ENCODE peak calls at places on chromosomes 7 and 10, in seven cellular contexts. One of them, this sample, is unnamed.

GRCh38 chr10:132274986-132275385 is 32.8 kb downstream of the STK32C start:
- DNase-seq in NCI-H1105 treated with DMSO at 0.1 percent for 48 hours: no peak
- DNase-seq in cardiac muscle cell: no peak
- DNase-seq in EL: no peak
- DNase-seq in ovary: no peak
- DNase-seq in activated CD4-positive, CD25-positive, alpha-beta regulatory T cell: no peak
- DNase-seq in GM23338: no peak
- DNase-seq in this sample: no peak

GRCh38 chr10:15427836-15428414 is 56.8 kb upstream of the FAM171A1 start:
- DNase-seq in NCI-H1105 treated with DMSO at 0.1 percent for 48 hours: peak; percentile 36
- DNase-seq in activated CD4-positive, CD25-positive, alpha-beta regulatory T cell: no peak
- DNase-seq in cardiac muscle cell: peak; percentile 78
- DNase-seq in EL: peak; percentile 55
- DNase-seq in ovary: no peak
- DNase-seq in GM23338: peak; percentile 75
- DNase-seq in this sample: peak; percentile 31

GRCh38 chr7:122847871-122848473 is 38.3 kb downstream of the CADPS2 start:
- DNase-seq in activated CD4-positive, CD25-positive, alpha-beta regulatory T cell: no peak
- DNase-seq in EL: no peak
- DNase-seq in cardiac muscle cell: no peak
- DNase-seq in NCI-H1105 treated with DMSO at 0.1 percent for 48 hours: no peak
- DNase-seq in GM23338: peak; percentile 47
- DNase-seq in ovary: no peak
- DNase-seq in this sample: no peak

GRCh38 chr10:111944331-111944730 is 239.2 kb downstream of the GPAM start:
- DNase-seq in GM23338: peak; percentile 25
- DNase-seq in activated CD4-positive, CD25-positive, alpha-beta regulatory T cell: no peak
- DNase-seq in ovary: no peak
- DNase-seq in EL: no peak
- DNase-seq in cardiac muscle cell: no peak
- DNase-seq in NCI-H1105 treated with DMSO at 0.1 percent for 48 hours: no peak
- DNase-seq in this sample: no peak

GRCh38 chr10:79404231-79404609 is 41.2 kb downstream of the ZCCHC24 start:
- DNase-seq in NCI-H1105 treated with DMSO at 0.1 percent for 48 hours: no peak
- DNase-seq in ovary: peak; percentile 87
- DNase-seq in GM23338: peak; percentile 41
- DNase-seq in cardiac muscle cell: peak; percentile 98
- DNase-seq in EL: peak; percentile 61
- DNase-seq in activated CD4-positive, CD25-positive, alpha-beta regulatory T cell: no peak
- DNase-seq in this sample: no peak

GRCh38 chr7:38881947-38882684 is 26.9 kb downstream of the VPS41 start:
- DNase-seq in ovary: no peak
- DNase-seq in GM23338: no peak
- DNase-seq in EL: no peak
- DNase-seq in activated CD4-positive, CD25-positive, alpha-beta regulatory T cell: no peak
- DNase-seq in NCI-H1105 treated with DMSO at 0.1 percent for 48 hours: no peak
- DNase-seq in cardiac muscle cell: no peak
- DNase-seq in this sample: no peak

GRCh38 chr7:116782177-116782711 is 80.1 kb upstream of the CAPZA2 start:
- DNase-seq in cardiac muscle cell: peak; percentile 43
- DNase-seq in EL: peak; percentile 55
- DNase-seq in GM23338: peak; percentile 44
- DNase-seq in ovary: no peak
- DNase-seq in NCI-H1105 treated with DMSO at 0.1 percent for 48 hours: no peak
- DNase-seq in activated CD4-positive, CD25-positive, alpha-beta regulatory T cell: no peak
- DNase-seq in this sample: no peak

GRCh38 chr7:47580175-47580701 is 1.7 kb downstream of the TNS3 start:
- DNase-seq in activated CD4-positive, CD25-positive, alpha-beta regulatory T cell: no peak
- DNase-seq in GM23338: peak; percentile 33
- DNase-seq in NCI-H1105 treated with DMSO at 0.1 percent for 48 hours: no peak
- DNase-seq in cardiac muscle cell: peak; percentile 41
- DNase-seq in EL: peak; percentile 66
- DNase-seq in ovary: peak; percentile 53
- DNase-seq in this sample: no peak

GRCh38 chr10:106577266-106577665 is 587.2 kb downstream of the SORCS1 start:
- DNase-seq in NCI-H1105 treated with DMSO at 0.1 percent for 48 hours: no peak
- DNase-seq in GM23338: peak; percentile 62
- DNase-seq in activated CD4-positive, CD25-positive, alpha-beta regulatory T cell: no peak
- DNase-seq in EL: peak; percentile 67
- DNase-seq in cardiac muscle cell: peak; percentile 54
- DNase-seq in ovary: no peak
- DNase-seq in this sample: no peak

GRCh38 chr7:20624666-20625385 is 9.4 kb downstream of the ABCB5 start:
- DNase-seq in cardiac muscle cell: no peak
- DNase-seq in ovary: no peak
- DNase-seq in EL: no peak
- DNase-seq in activated CD4-positive, CD25-positive, alpha-beta regulatory T cell: no peak
- DNase-seq in NCI-H1105 treated with DMSO at 0.1 percent for 48 hours: no peak
- DNase-seq in GM23338: peak; percentile 6
- DNase-seq in this sample: peak; percentile 22

GRCh38 chr10:77823811-77824542 is 102.6 kb downstream of the DLG5 start:
- DNase-seq in EL: no peak
- DNase-seq in ovary: no peak
- DNase-seq in activated CD4-positive, CD25-positive, alpha-beta regulatory T cell: no peak
- DNase-seq in cardiac muscle cell: no peak
- DNase-seq in NCI-H1105 treated with DMSO at 0.1 percent for 48 hours: no peak
- DNase-seq in GM23338: no peak
- DNase-seq in this sample: peak; percentile 90

This sample was measured in ACHN.